ENCODE peak calls at places on chromosome 9, in nine cellular contexts. One of them, this sample, is unnamed.

GRCh38 chr9:127934248-127934647 is 3.4 kb downstream of the DPM2 start:
- DNase-seq in osteocyte: no peak
- DNase-seq in iris pigment epithelial cell: no peak
- DNase-seq in lower leg skin: no peak
- DNase-seq in AG09319: no peak
- DNase-seq in anterior cingulate cortex: no peak
- DNase-seq in adipocyte: no peak
- DNase-seq in GM12892: no peak
- DNase-seq in KBM-7: no peak
- DNase-seq in this sample: no peak

GRCh38 chr9:15697459-15697858 is 144.6 kb downstream of the CCDC171 start:
- DNase-seq in AG09319: peak; percentile 72
- DNase-seq in osteocyte: no peak
- DNase-seq in anterior cingulate cortex: no peak
- DNase-seq in KBM-7: no peak
- DNase-seq in adipocyte: peak; percentile 70
- DNase-seq in iris pigment epithelial cell: peak; percentile 84
- DNase-seq in lower leg skin: no peak
- DNase-seq in GM12892: no peak
- DNase-seq in this sample: no peak

GRCh38 chr9:2229109-2229733 is 214.1 kb downstream of the SMARCA2 start:
- DNase-seq in KBM-7: peak; percentile 60
- DNase-seq in AG09319: no peak
- DNase-seq in GM12892: no peak
- DNase-seq in anterior cingulate cortex: no peak
- DNase-seq in adipocyte: no peak
- DNase-seq in lower leg skin: no peak
- DNase-seq in osteocyte: no peak
- DNase-seq in iris pigment epithelial cell: no peak
- DNase-seq in this sample: no peak

GRCh38 chr9:136747161-136748060 is 914 bp downstream of the LCN6 start:
- DNase-seq in iris pigment epithelial cell: no peak
- DNase-seq in anterior cingulate cortex: no peak
- DNase-seq in KBM-7: no peak
- DNase-seq in AG09319: no peak
- DNase-seq in GM12892: no peak
- DNase-seq in adipocyte: no peak
- DNase-seq in osteocyte: no peak
- DNase-seq in lower leg skin: no peak
- DNase-seq in this sample: no peak

GRCh38 chr9:30574355-30575151 is 1809.9 kb upstream of the ACO1 start:
- DNase-seq in KBM-7: no peak
- DNase-seq in AG09319: no peak
- DNase-seq in anterior cingulate cortex: no peak
- DNase-seq in iris pigment epithelial cell: no peak
- DNase-seq in adipocyte: no peak
- DNase-seq in osteocyte: no peak
- DNase-seq in GM12892: no peak
- DNase-seq in lower leg skin: no peak
- DNase-seq in this sample: no peak

GRCh38 chr9:36929350-36929675 is 104.8 kb downstream of the PAX5 start:
- DNase-seq in iris pigment epithelial cell: no peak
- DNase-seq in GM12892: no peak
- DNase-seq in osteocyte: peak; percentile 56
- DNase-seq in KBM-7: no peak
- DNase-seq in AG09319: no peak
- DNase-seq in anterior cingulate cortex: no peak
- DNase-seq in lower leg skin: no peak
- DNase-seq in adipocyte: no peak
- DNase-seq in this sample: no peak

GRCh38 chr9:113520109-113520642 is 56.6 kb downstream of the RGS3 start:
- DNase-seq in iris pigment epithelial cell: peak; percentile 41
- DNase-seq in lower leg skin: no peak
- DNase-seq in anterior cingulate cortex: no peak
- DNase-seq in KBM-7: no peak
- DNase-seq in AG09319: no peak
- DNase-seq in GM12892: no peak
- DNase-seq in osteocyte: no peak
- DNase-seq in adipocyte: no peak
- DNase-seq in this sample: no peak

GRCh38 chr9:2489838-2490314 is 131.7 kb upstream of the VLDLR start:
- DNase-seq in anterior cingulate cortex: no peak
- DNase-seq in KBM-7: peak; percentile 32
- DNase-seq in lower leg skin: no peak
- DNase-seq in iris pigment epithelial cell: peak; percentile 8
- DNase-seq in GM12892: no peak
- DNase-seq in AG09319: peak; percentile 61
- DNase-seq in osteocyte: no peak
- DNase-seq in adipocyte: peak; percentile 66
- DNase-seq in this sample: no peak

GRCh38 chr9:114120192-114121014 is 21.3 kb upstream of the KIF12 start:
- DNase-seq in lower leg skin: no peak
- DNase-seq in KBM-7: no peak
- DNase-seq in adipocyte: no peak
- DNase-seq in iris pigment epithelial cell: no peak
- DNase-seq in osteocyte: no peak
- DNase-seq in anterior cingulate cortex: no peak
- DNase-seq in AG09319: no peak
- DNase-seq in GM12892: no peak
- DNase-seq in this sample: no peak